ENCODE peak calls at places on chromosomes 1 and 21, in five cellular contexts. C is amniotic stem cell, J is keratinocyte, I is mammary epithelial cell, S is GM12892. V is an unnamed sample.

GRCh38 chr1:68449901-68450300 is at the start of gene RPE65:
- DNase-seq in C (no peak), J (no peak), I (no peak), S (no peak), V (no peak)

GRCh38 chr1:153260980-153261792 is 1.7 kb downstream of the LORICRIN start:
- DNase-seq in C (no peak), J (no peak), I (no peak), S (peak; percentile 20), V (peak; percentile 12)

GRCh38 chr1:53346007-53346813 is 18.3 kb upstream of the LRP8 start:
- DNase-seq in C (no peak), J (no peak), I (no peak), S (no peak), V (no peak)

GRCh38 chr1:22976461-22977243 is 4.0 kb upstream of the LACTBL1 start:
- DNase-seq in C (peak; percentile 60), J (peak; percentile 30), I (peak; percentile 79), S (peak; percentile 53), V (peak; percentile 71)

GRCh38 chr1:74673351-74674111 is at the start of gene ERICH3:
- DNase-seq in C (no peak), J (no peak), I (peak; percentile 5), S (no peak), V (no peak)

GRCh38 chr1:215891266-215891665 is 324.2 kb downstream of the KCTD3 start:
- DNase-seq in C (no peak), J (no peak), I (no peak), S (no peak), V (no peak)

GRCh38 chr1:204072951-204073836 is at the start of gene SOX13:
- DNase-seq in C (peak; percentile 70), J (peak; percentile 38), I (peak; percentile 89), S (no peak), V (peak; percentile 21)

GRCh38 chr1:243798726-243799125 is 51.3 kb downstream of the AKT3 start:
- DNase-seq in C (peak; percentile 47), J (peak; percentile 46), I (peak; percentile 95), S (no peak), V (no peak)

GRCh38 chr21:32257952-32258785 is 20.7 kb downstream of the MIS18A start:
- DNase-seq in C (peak; percentile 65), J (peak; percentile 21), I (peak; percentile 68), S (peak; percentile 30), V (peak; percentile 60)